ENCODE peak calls at places on chromosome 14, in nine cellular contexts. Z, F, O, C, A, U, W, L and R are unnamed samples.

GRCh38 chr14:38044710-38045109 is 163.0 kb upstream of the SSTR1 start:
- DNase-seq in F (no peak), U (no peak), W (no peak), Z (no peak), A (no peak), L (no peak), O (no peak), C (no peak), R (no peak)

GRCh38 chr14:55911794-55912193 is 206.4 kb upstream of the PELI2 start:
- DNase-seq in O (no peak), L (peak; percentile 91), A (no peak), W (no peak), U (no peak), F (no peak), Z (no peak), C (no peak), R (no peak)

GRCh38 chr14:102503576-102504224 is 5.9 kb downstream of the ANKRD9 start:
- DNase-seq in Z (no peak), W (no peak), O (no peak), L (no peak), C (no peak), U (no peak), A (no peak), F (no peak), R (no peak)

GRCh38 chr14:59570122-59570521 is 6.5 kb downstream of the CCDC175 start:
- DNase-seq in O (no peak), U (no peak), L (no peak), Z (no peak), F (no peak), C (no peak), W (no peak), A (no peak), R (no peak)

GRCh38 chr14:26293909-26294308 is 303.9 kb downstream of the NOVA1 start:
- DNase-seq in L (no peak), F (no peak), O (no peak), A (no peak), C (no peak), Z (no peak), W (no peak), U (no peak), R (no peak)

GRCh38 chr14:76861574-76862255 is 35.5 kb downstream of the LRRC74A start:
- DNase-seq in O (no peak), L (no peak), A (no peak), F (no peak), C (no peak), W (no peak), U (no peak), Z (no peak), R (no peak)

GRCh38 chr14:24243336-24243836 is 963 bp upstream of the TINF2 start:
- DNase-seq in F (no peak), U (no peak), C (no peak), L (peak; percentile 25), Z (no peak), A (no peak), O (no peak), W (no peak), R (no peak)

GRCh38 chr14:49944501-49944900 is 51.6 kb downstream of the ARF6 start:
- DNase-seq in A (no peak), W (no peak), O (no peak), C (no peak), L (no peak), Z (no peak), U (no peak), F (no peak), R (no peak)

GRCh38 chr14:20331048-20331613 is 1.9 kb downstream of the CCNB1IP1 start:
- DNase-seq in A (no peak), F (no peak), C (no peak), W (no peak), L (no peak), O (no peak), Z (no peak), U (no peak), R (no peak)

GRCh38 chr14:79586401-79586800 is 624.9 kb downstream of the DIO2 start:
- DNase-seq in L (no peak), C (no peak), Z (no peak), W (no peak), O (no peak), F (no peak), U (no peak), A (no peak), R (no peak)

GRCh38 chr14:105980224-105980623 is 453.8 kb downstream of the TMEM121 start:
- DNase-seq in O (no peak), F (no peak), U (no peak), L (no peak), C (no peak), A (no peak), W (no peak), Z (no peak), R (no peak)

GRCh38 chr14:52835122-52835903 is 43.9 kb upstream of the GNPNAT1 start:
- DNase-seq in L (peak; percentile 79), W (no peak), C (no peak), Z (peak; percentile 57), A (peak; percentile 24), O (no peak), U (no peak), F (no peak), R (no peak)

DNA sequence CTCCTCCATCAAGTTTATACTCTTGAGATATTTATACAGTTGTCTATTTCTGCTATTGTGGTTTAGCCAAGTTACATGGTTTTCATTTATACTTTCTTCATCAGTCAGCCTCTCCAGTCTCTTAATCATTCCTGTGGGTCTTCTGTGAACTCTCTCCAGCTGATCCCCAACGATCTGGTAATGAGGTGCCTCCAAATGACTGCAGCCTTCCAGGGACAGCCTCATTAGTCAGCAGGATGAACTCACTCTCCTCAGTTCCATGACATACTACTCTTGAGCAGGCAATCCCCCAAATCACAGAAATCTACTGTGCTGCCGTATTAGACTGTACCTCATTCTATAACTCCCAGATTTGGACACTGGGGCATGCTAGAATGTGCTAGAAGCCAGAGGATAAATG is 15.3 kb downstream of the AREL1 start:
- DNase-seq in Z (no peak), C (no peak), F (no peak), U (no peak), L (peak; percentile 91), A (no peak), O (no peak), W (no peak), R (peak; percentile 28)
- TF ChIP-seq CTCF in Z (no peak), C (no peak), F (no peak), U (no peak), L (no peak), A (no peak), O (no peak), W (no peak), R (no peak)

DNA sequence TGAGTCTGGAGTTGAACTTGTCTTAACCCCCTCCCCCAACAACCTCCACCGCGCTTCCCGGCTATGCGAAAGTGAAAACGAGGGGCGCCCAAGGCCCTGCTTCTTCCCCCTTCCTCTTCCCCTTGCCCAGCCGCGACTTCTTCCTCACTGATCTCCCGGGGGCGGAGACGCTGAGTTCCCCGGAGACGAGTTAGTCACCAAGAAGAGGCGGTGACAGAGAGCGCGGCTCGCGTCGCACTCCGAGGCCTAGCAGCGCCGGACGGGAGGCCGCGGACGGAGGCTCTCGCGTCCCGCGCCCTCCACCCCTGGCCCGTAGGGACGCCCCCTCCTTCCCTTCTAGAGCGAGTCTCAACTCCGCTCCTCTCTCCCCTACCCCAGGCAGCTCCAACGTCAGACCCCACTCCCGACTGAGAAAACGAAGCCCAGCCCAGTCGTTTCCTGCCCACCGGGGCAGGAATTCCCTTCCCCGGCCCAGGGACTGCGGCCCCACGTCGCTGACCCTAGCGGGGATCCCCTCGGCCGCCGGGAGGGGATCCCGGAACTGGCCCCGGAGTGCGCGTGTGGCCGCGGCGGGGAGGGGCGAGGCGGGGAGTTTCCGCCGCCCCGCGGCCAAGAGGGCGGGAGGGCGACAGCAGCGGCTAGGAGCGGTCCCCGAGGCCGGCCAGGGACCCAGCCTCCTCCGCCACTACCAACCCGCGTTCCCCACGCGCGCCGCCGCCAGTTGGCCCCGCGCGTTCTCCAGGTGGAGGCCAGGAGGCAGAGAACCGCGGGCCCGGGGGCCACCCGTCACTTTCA is 1.4 kb downstream of the BAZ1A start:
- DNase-seq in U (peak; percentile 89), Z (peak; percentile 54), O (peak; percentile 62), C (peak; percentile 87), F (peak; percentile 77), W (peak; percentile 82), A (peak; percentile 65), L (peak; percentile 59), R (no peak)
- TF ChIP-seq CTCF in U (no peak), Z (no peak), O (no peak), C (no peak), F (no peak), W (no peak), A (no peak), L (no peak), R (no peak)

DNA sequence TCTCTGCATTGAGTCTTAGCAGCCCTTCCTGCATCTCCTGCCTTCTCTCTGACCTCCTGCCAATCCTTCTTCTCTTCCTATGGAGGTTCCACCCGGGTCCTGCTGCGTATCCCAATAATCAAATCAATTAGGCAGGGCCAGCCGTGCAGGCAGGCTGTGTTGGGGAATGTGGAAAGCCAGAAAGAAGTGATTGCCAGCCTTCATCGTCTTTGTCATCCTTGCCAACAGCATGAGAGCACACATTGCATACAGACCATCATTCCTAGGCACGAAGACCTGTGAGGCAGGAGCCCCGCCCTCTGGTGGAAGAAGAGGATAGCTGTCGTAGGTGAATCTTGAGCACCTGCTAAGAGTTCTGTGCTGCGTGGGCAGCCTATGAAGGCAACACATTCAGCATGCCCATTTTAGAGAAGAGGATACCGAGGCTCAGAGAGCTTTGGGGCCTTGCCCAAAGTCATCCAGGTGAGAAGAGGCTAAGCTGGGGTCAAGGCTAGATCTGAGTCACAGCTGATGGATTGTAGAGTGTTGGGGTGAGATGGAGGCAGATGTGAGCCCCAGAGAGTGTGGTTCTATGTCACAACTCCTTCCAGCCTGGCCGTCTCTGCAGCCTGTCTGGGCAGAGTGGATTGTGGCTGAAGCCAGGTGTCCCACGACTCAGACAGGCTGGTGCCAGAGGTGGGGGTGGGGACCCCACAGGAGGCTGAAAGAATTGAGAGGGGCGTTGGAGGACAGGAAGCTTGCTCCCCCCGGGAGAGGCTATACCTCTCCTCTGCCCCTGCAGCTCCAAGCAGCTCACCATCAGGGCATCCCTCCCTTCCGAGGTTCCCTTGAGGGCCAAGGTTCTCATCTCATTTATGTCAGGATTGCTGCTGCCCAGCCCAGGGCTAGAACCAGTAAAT is 12.7 kb downstream of the C14orf132 start:
- DNase-seq in U (no peak), O (no peak), A (no peak), C (peak; percentile 49), W (peak; percentile 18), L (no peak), Z (peak; percentile 12), F (no peak), R (no peak)
- TF ChIP-seq CTCF in U (peak; percentile 26), O (peak; percentile 56), A (no peak), C (peak; percentile 22), W (no peak), L (peak; percentile 15), Z (peak; percentile 72), F (no peak), R (no peak)

DNA sequence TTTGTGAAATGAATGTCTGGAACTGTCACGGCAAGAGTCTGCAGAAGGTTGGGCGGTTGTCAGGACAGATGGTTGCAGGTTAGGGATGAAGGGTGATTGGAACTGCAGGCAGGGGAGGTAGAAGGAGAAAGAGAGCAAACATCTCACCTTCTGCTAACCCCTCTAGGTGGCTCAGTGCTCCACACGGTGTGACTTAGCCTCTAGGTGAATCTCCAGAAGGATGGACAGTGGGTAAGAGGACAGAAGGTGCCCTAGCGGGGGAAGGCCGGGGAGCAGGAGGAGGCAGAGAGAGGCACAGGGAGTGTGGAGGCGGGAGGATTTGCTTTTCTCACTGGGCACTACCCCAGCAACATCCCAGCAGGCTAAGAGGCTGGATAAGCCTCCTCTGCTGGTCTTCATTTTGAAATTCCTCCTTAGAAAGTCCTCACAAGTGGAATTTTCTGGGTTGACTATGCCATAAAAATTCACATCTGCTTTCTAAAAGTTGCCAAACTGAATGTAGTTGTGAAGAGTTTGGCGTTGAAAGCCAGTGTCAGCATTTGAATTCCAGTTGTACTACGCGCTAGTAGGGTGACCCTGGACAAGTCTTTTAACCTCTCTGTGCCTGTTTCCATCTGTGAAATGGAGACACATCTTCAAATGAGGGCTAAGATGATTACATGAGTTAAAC is 10.7 kb upstream of the GPR68 start:
- DNase-seq in A (no peak), O (no peak), W (no peak), F (no peak), U (no peak), Z (no peak), L (no peak), C (no peak), R (no peak)
- TF ChIP-seq CTCF in A (no peak), O (no peak), W (no peak), F (no peak), U (no peak), Z (no peak), L (no peak), C (no peak), R (no peak)